ENCODE peak calls at places on chromosomes 12 and 14, in eight cellular contexts. Z is mammary epithelial cell, X is cardiac muscle cell, T is PC-9, O is right cardiac atrium, G is suprapubic skin, Q is thoracic aorta, W is iPS DF 6.9. U is an unnamed sample.

GRCh38 chr12:127077262-127078045 is 1189.5 kb upstream of the TMEM132C start:
- DNase-seq in Z (no peak), X (peak), T (no peak), O (no peak), G (no peak), Q (no peak), W (no peak), U (no peak)

GRCh38 chr12:53493610-53494391 is 5.5 kb downstream of the MAP3K12 start:
- DNase-seq in Z (no peak), X (peak), T (peak), O (no peak), G (peak), Q (no peak), W (no peak), U (no peak)

GRCh38 chr14:91870001-91870400 is 2.7 kb upstream of the TC2N start:
- DNase-seq in Z (peak), X (no peak), T (no peak), O (no peak), G (no peak), Q (no peak), W (no peak), U (no peak)

GRCh38 chr14:37406095-37406494 is 189.0 kb downstream of the FOXA1 start:
- DNase-seq in Z (peak), X (no peak), T (no peak), O (no peak), G (no peak), Q (no peak), W (no peak), U (no peak)

GRCh38 chr12:121805800-121806555 is 2.2 kb downstream of the SETD1B start:
- DNase-seq in Z (peak), X (peak), T (no peak), O (no peak), G (no peak), Q (no peak), W (no peak), U (no peak)

GRCh38 chr12:22100952-22101748 is 55.1 kb downstream of the CMAS start:
- DNase-seq in Z (peak), X (peak), T (peak), O (no peak), G (no peak), Q (no peak), W (peak), U (no peak)

GRCh38 chr14:39322807-39323206 is 89.1 kb downstream of the MIA2 start:
- DNase-seq in Z (no peak), X (no peak), T (no peak), O (no peak), G (no peak), Q (no peak), W (no peak), U (no peak)

GRCh38 chr12:82326905-82327503 is 31.2 kb downstream of the CCDC59 start:
- DNase-seq in Z (peak), X (peak), T (peak), O (no peak), G (no peak), Q (no peak), W (no peak), U (peak)

GRCh38 chr12:41556176-41556575 is 368.1 kb downstream of the PDZRN4 start:
- DNase-seq in Z (no peak), X (no peak), T (no peak), O (no peak), G (no peak), Q (no peak), W (no peak), U (no peak)

GRCh38 chr14:71891185-71891584 is 41.0 kb upstream of the RGS6 start:
- DNase-seq in Z (no peak), X (no peak), T (no peak), O (no peak), G (no peak), Q (no peak), W (no peak), U (no peak)

GRCh38 chr12:20549115-20549719 is 145.9 kb upstream of the SLCO1C1 start:
- DNase-seq in Z (no peak), X (peak), T (no peak), O (peak), G (no peak), Q (no peak), W (peak), U (peak)

GRCh38 chr12:1531160-1531653 is 63.2 kb downstream of the FBXL14 start:
- DNase-seq in Z (no peak), X (no peak), T (no peak), O (no peak), G (no peak), Q (no peak), W (no peak), U (no peak)

GRCh38 chr14:70648374-70648773 is 6.7 kb downstream of the TTC9 start:
- DNase-seq in Z (no peak), X (no peak), T (no peak), O (peak), G (no peak), Q (no peak), W (no peak), U (no peak)

GRCh38 chr14:101730626-101731186 is 30.8 kb upstream of the PPP2R5C start:
- DNase-seq in Z (no peak), X (no peak), T (no peak), O (no peak), G (peak), Q (no peak), W (no peak), U (no peak)
- H3K27ac ChIP-seq in Z (peak), X (no peak), T (peak), O (peak), G (peak), Q (no peak), W (no peak), U (no peak)

GRCh38 chr12:12715128-12715458 is 2.1 kb upstream of the CDKN1B start:
- DNase-seq in Z (no peak), X (no peak), T (no peak), O (no peak), G (no peak), Q (no peak), W (no peak), U (no peak)
- H3K4me3 ChIP-seq in Z (no peak), X (no peak), T (no peak), O (peak), G (peak), Q (peak), W (no peak), U (no peak)

GRCh38 chr12:12719496-12719895 is 2.3 kb downstream of the CDKN1B start:
- DNase-seq in Z (peak), X (no peak), T (peak), O (no peak), G (no peak), Q (no peak), W (no peak), U (peak)
- H3K27ac ChIP-seq in Z (peak), X (no peak), T (peak), O (no peak), G (peak), Q (peak), W (no peak), U (peak)

GRCh38 chr12:95997911-95998510 is 1.9 kb upstream of the HAL start:
- DNase-seq in Z (peak), X (no peak), T (peak), O (no peak), G (no peak), Q (no peak), W (no peak), U (peak)

GRCh38 chr12:95995238-95996031 is 709 bp downstream of the HAL start:
- DNase-seq in Z (no peak), X (no peak), T (no peak), O (no peak), G (no peak), Q (no peak), W (no peak), U (peak)

GRCh38 chr12:95994476-95994875 is 1.7 kb downstream of the HAL start:
- DNase-seq in Z (no peak), X (no peak), T (no peak), O (no peak), G (no peak), Q (no peak), W (no peak), U (peak)

GRCh38 chr12:95997276-95997675 is 1.1 kb upstream of the HAL start:
- DNase-seq in Z (peak), X (no peak), T (peak), O (no peak), G (no peak), Q (no peak), W (no peak), U (peak)

DNA sequence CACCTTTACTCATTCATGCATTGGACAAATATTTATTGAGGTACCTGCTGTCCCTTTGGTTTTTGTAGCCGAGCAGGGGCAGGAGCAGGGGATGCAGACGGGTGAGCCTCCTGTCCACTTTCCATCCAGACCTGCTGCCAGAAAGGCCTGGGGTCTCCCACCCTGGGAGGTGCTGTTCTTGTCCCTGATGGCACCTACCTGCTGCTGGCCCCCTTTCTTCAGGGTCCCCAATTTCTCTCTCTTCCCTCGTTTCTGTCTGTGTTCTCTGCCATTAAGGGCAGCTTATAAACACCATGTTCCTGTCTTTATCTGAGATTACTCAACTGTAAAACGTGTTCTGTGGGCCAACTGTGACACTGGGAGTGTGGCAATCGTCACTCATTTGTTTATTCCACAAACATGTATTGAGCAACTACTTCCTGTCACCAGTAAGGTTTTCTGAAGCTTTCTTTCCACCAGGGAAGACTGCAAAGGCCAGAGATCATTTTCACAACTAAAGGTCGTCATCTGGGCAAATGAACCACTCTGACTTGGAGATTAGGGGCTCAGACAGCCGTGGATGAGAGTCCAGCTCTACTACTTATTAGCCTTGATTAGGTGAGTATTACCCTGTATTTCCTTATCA is at the start of gene HAL:
- DNase-seq in Z (no peak), X (no peak), T (peak), O (peak), G (no peak), Q (no peak), W (no peak), U (no peak)
- H3K4me3 ChIP-seq in Z (no peak), X (no peak), T (no peak), O (no peak), G (no peak), Q (no peak), W (no peak), U (no peak)

GRCh38 chr12:50515587-50515986 is 10.8 kb downstream of the DIP2B start:
- DNase-seq in Z (no peak), X (no peak), T (no peak), O (no peak), G (no peak), Q (no peak), W (no peak), U (no peak)

GRCh38 chr12:50520345-50520744 is 15.6 kb downstream of the DIP2B start:
- DNase-seq in Z (no peak), X (no peak), T (no peak), O (no peak), G (no peak), Q (no peak), W (no peak), U (no peak)

GRCh38 chr12:50517456-50518048 is 12.8 kb downstream of the DIP2B start:
- DNase-seq in Z (no peak), X (no peak), T (no peak), O (no peak), G (no peak), Q (no peak), W (no peak), U (peak)

GRCh38 chr12:50520808-50521207 is 16.0 kb downstream of the DIP2B start:
- DNase-seq in Z (no peak), X (no peak), T (no peak), O (no peak), G (no peak), Q (no peak), W (no peak), U (no peak)

GRCh38 chr12:50518129-50518528 is 13.3 kb downstream of the DIP2B start:
- DNase-seq in Z (no peak), X (no peak), T (no peak), O (no peak), G (no peak), Q (no peak), W (no peak), U (no peak)
- H3K27ac ChIP-seq in Z (no peak), X (peak), T (peak), O (no peak), G (no peak), Q (no peak), W (no peak), U (peak)

GRCh38 chr12:131920157-131920508 is 8.9 kb upstream of the PUS1 start:
- DNase-seq in Z (no peak), X (no peak), T (no peak), O (no peak), G (no peak), Q (no peak), W (no peak), U (no peak)

GRCh38 chr12:131920902-131921840 is 7.9 kb upstream of the PUS1 start:
- DNase-seq in Z (no peak), X (no peak), T (no peak), O (no peak), G (no peak), Q (no peak), W (no peak), U (no peak)

GRCh38 chr12:131918311-131919050 is 10.6 kb upstream of the PUS1 start:
- DNase-seq in Z (no peak), X (no peak), T (no peak), O (no peak), G (no peak), Q (no peak), W (no peak), U (no peak)

GRCh38 chr12:131919051-131919347 is 10.1 kb upstream of the PUS1 start:
- DNase-seq in Z (no peak), X (no peak), T (no peak), O (no peak), G (no peak), Q (no peak), W (no peak), U (no peak)

DNA sequence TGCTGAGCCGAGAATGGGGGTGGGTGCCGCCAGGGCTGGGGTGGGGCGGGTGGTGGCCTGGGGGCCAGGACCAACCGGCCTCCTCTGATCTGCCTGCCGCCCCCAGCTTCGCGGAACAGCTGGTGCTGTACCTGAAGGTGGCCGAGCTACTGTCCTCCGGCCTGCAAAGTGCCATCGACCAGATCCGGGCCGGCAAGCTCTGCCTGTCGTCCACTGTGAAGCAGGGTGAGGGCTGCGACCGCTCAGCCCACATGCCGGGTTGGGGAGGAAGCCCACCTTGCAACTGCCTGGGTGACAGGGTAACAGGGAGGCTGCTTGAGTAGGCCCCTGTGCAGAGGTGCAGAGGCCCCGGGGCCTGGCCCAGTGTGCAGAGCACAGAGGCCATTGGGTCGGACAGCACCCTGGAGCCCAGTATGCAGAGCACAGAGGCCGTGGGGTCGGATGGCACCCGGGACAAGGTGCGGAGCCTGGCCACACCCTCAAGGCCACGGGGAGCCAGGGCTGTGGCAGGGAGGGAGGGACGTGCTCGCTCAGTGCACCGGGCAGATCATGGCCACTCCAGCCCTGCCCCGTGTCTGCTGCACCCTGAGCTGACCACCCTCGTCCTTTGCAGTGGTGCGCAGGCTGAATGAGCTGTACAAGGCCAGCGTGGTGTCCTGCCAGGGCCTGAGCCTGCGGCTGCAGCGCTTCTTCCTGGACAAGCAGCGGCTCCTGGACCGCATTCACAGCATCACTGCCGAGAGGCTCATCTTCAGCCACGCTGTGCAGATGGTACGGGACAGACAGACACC is 9.5 kb upstream of the PUS1 start:
- DNase-seq in Z (no peak), X (no peak), T (no peak), O (no peak), G (no peak), Q (no peak), W (no peak), U (no peak)
- H3K4me3 ChIP-seq in Z (no peak), X (no peak), T (no peak), O (no peak), G (no peak), Q (no peak), W (no peak), U (no peak)

DNA sequence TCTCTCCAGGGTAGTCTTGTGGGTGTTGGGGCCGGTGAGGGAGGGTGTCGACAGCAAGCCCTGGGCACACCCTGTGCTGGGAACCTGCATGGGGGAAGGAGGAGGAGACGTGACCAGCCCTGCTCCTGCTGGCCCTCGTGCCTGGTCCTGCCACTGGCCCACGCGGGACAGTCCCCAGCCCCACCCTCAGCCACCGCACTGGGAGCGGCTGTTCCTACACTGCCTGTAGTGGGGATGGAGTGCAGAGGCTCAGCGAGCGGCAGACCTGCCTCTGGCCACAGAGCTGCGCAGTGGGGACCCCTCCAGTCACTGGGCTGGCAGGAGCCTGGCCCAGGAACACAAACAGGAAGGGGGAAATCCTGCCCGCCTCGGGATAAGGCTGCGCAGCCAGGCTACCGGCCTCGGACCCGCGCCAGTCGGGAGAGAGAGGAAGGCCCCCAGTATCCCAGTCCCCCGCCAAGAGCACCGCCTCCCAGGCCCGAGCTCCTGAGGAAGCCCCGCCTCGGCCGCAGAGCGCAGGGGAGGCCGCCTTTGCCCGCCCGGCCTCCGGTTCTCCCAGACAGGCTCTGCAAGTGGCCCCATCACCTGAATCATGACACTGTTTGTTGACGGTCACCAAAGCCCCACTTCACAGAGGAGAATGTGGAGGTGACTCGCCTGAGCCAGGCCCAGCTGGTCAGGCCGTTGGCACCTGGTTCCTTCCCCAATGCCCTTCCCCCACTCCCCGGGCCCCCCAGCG is 10.6 kb downstream of the AHNAK2 start:
- DNase-seq in Z (peak), X (peak), T (no peak), O (peak), G (peak), Q (no peak), W (no peak), U (no peak)
- H3K27ac ChIP-seq in Z (peak), X (no peak), T (no peak), O (no peak), G (peak), Q (peak), W (no peak), U (no peak)

GRCh38 chr14:92922155-92922735 is 705 bp upstream of the CHGA start:
- DNase-seq in Z (no peak), X (no peak), T (no peak), O (no peak), G (no peak), Q (no peak), W (no peak), U (no peak)
- H3K4me3 ChIP-seq in Z (no peak), X (no peak), T (no peak), O (no peak), G (no peak), Q (no peak), W (peak), U (no peak)

GRCh38 chr14:26602902-26603301 is 5.1 kb upstream of the NOVA1 start:
- DNase-seq in Z (no peak), X (no peak), T (no peak), O (no peak), G (no peak), Q (no peak), W (no peak), U (no peak)
- H3K27ac ChIP-seq in Z (no peak), X (no peak), T (no peak), O (no peak), G (no peak), Q (no peak), W (no peak), U (no peak)